ENCODE peak calls at places on chromosomes 2 and 18, in five cellular contexts. One of them, this sample, is unnamed.

GRCh38 chr2:120771556-120772208 is 36.0 kb downstream of the GLI2 start:
- DNase-seq in stimulated activated CD8-positive, alpha-beta memory T cell treated with anti-CD3 and anti-CD28 coated beads, Interleukin-12 subunit alpha, Interleukin-12 subunit beta, amount 100 ng/mL, for 4 hours: no peak
- DNase-seq in effector memory CD4-positive, alpha-beta T cell: no peak
- DNase-seq in lower leg skin: no peak
- DNase-seq in ELR: peak
- DNase-seq in this sample: no peak

GRCh38 chr2:203891474-203891873 is 23.9 kb downstream of the CTLA4 start:
- DNase-seq in stimulated activated CD8-positive, alpha-beta memory T cell treated with anti-CD3 and anti-CD28 coated beads, Interleukin-12 subunit alpha, Interleukin-12 subunit beta, amount 100 ng/mL, for 4 hours: no peak
- DNase-seq in effector memory CD4-positive, alpha-beta T cell: no peak
- DNase-seq in lower leg skin: no peak
- DNase-seq in ELR: peak
- DNase-seq in this sample: no peak

GRCh38 chr18:70363861-70364260 is 75.0 kb downstream of the SOCS6 start:
- DNase-seq in stimulated activated CD8-positive, alpha-beta memory T cell treated with anti-CD3 and anti-CD28 coated beads, Interleukin-12 subunit alpha, Interleukin-12 subunit beta, amount 100 ng/mL, for 4 hours: no peak
- DNase-seq in effector memory CD4-positive, alpha-beta T cell: no peak
- DNase-seq in lower leg skin: no peak
- DNase-seq in ELR: peak
- DNase-seq in this sample: no peak

GRCh38 chr2:3443685-3444084 is 64.2 kb downstream of the TRAPPC12 start:
- DNase-seq in stimulated activated CD8-positive, alpha-beta memory T cell treated with anti-CD3 and anti-CD28 coated beads, Interleukin-12 subunit alpha, Interleukin-12 subunit beta, amount 100 ng/mL, for 4 hours: no peak
- DNase-seq in effector memory CD4-positive, alpha-beta T cell: no peak
- DNase-seq in lower leg skin: no peak
- DNase-seq in ELR: no peak
- DNase-seq in this sample: no peak

GRCh38 chr2:117980783-117981676 is 32.8 kb downstream of the CCDC93 start:
- DNase-seq in stimulated activated CD8-positive, alpha-beta memory T cell treated with anti-CD3 and anti-CD28 coated beads, Interleukin-12 subunit alpha, Interleukin-12 subunit beta, amount 100 ng/mL, for 4 hours: no peak
- DNase-seq in effector memory CD4-positive, alpha-beta T cell: no peak
- DNase-seq in lower leg skin: no peak
- DNase-seq in ELR: peak
- DNase-seq in this sample: no peak

GRCh38 chr2:212177724-212178123 is 360.9 kb downstream of the ERBB4 start:
- DNase-seq in stimulated activated CD8-positive, alpha-beta memory T cell treated with anti-CD3 and anti-CD28 coated beads, Interleukin-12 subunit alpha, Interleukin-12 subunit beta, amount 100 ng/mL, for 4 hours: no peak
- DNase-seq in effector memory CD4-positive, alpha-beta T cell: no peak
- DNase-seq in lower leg skin: no peak
- DNase-seq in ELR: peak
- DNase-seq in this sample: no peak

GRCh38 chr2:148300534-148300933 is 279.6 kb downstream of the MBD5 start:
- DNase-seq in stimulated activated CD8-positive, alpha-beta memory T cell treated with anti-CD3 and anti-CD28 coated beads, Interleukin-12 subunit alpha, Interleukin-12 subunit beta, amount 100 ng/mL, for 4 hours: no peak
- DNase-seq in effector memory CD4-positive, alpha-beta T cell: no peak
- DNase-seq in lower leg skin: no peak
- DNase-seq in ELR: no peak
- DNase-seq in this sample: no peak

GRCh38 chr2:71603311-71603794 is 150.0 kb downstream of the DYSF start:
- DNase-seq in stimulated activated CD8-positive, alpha-beta memory T cell treated with anti-CD3 and anti-CD28 coated beads, Interleukin-12 subunit alpha, Interleukin-12 subunit beta, amount 100 ng/mL, for 4 hours: no peak
- DNase-seq in effector memory CD4-positive, alpha-beta T cell: no peak
- DNase-seq in lower leg skin: no peak
- DNase-seq in ELR: no peak
- DNase-seq in this sample: no peak

GRCh38 chr2:217060516-217060915 is 200.7 kb upstream of the TNP1 start:
- DNase-seq in stimulated activated CD8-positive, alpha-beta memory T cell treated with anti-CD3 and anti-CD28 coated beads, Interleukin-12 subunit alpha, Interleukin-12 subunit beta, amount 100 ng/mL, for 4 hours: no peak
- DNase-seq in effector memory CD4-positive, alpha-beta T cell: no peak
- DNase-seq in lower leg skin: no peak
- DNase-seq in ELR: no peak
- DNase-seq in this sample: no peak

GRCh38 chr2:220814441-220814840 is 757.7 kb downstream of the EPHA4 start:
- DNase-seq in stimulated activated CD8-positive, alpha-beta memory T cell treated with anti-CD3 and anti-CD28 coated beads, Interleukin-12 subunit alpha, Interleukin-12 subunit beta, amount 100 ng/mL, for 4 hours: no peak
- DNase-seq in effector memory CD4-positive, alpha-beta T cell: no peak
- DNase-seq in lower leg skin: no peak
- DNase-seq in ELR: no peak
- DNase-seq in this sample: no peak

GRCh38 chr2:179355881-179356280 is 91.2 kb upstream of the SESTD1 start:
- DNase-seq in stimulated activated CD8-positive, alpha-beta memory T cell treated with anti-CD3 and anti-CD28 coated beads, Interleukin-12 subunit alpha, Interleukin-12 subunit beta, amount 100 ng/mL, for 4 hours: no peak
- DNase-seq in effector memory CD4-positive, alpha-beta T cell: no peak
- DNase-seq in lower leg skin: no peak
- DNase-seq in ELR: no peak
- DNase-seq in this sample: no peak

GRCh38 chr2:234730066-234730640 is 221.7 kb upstream of the SH3BP4 start:
- DNase-seq in stimulated activated CD8-positive, alpha-beta memory T cell treated with anti-CD3 and anti-CD28 coated beads, Interleukin-12 subunit alpha, Interleukin-12 subunit beta, amount 100 ng/mL, for 4 hours: no peak
- DNase-seq in effector memory CD4-positive, alpha-beta T cell: no peak
- DNase-seq in lower leg skin: no peak
- DNase-seq in ELR: no peak
- DNase-seq in this sample: no peak

GRCh38 chr2:63432373-63432772 is 155.9 kb downstream of the WDPCP start:
- DNase-seq in stimulated activated CD8-positive, alpha-beta memory T cell treated with anti-CD3 and anti-CD28 coated beads, Interleukin-12 subunit alpha, Interleukin-12 subunit beta, amount 100 ng/mL, for 4 hours: no peak
- DNase-seq in effector memory CD4-positive, alpha-beta T cell: no peak
- DNase-seq in lower leg skin: no peak
- DNase-seq in ELR: peak
- DNase-seq in this sample: no peak

GRCh38 chr18:78268226-78268625 is 711.4 kb upstream of the SALL3 start:
- DNase-seq in stimulated activated CD8-positive, alpha-beta memory T cell treated with anti-CD3 and anti-CD28 coated beads, Interleukin-12 subunit alpha, Interleukin-12 subunit beta, amount 100 ng/mL, for 4 hours: no peak
- DNase-seq in effector memory CD4-positive, alpha-beta T cell: no peak
- DNase-seq in lower leg skin: no peak
- DNase-seq in ELR: no peak
- DNase-seq in this sample: no peak

GRCh38 chr2:19674051-19675002 is 227.5 kb downstream of the TTC32 start:
- DNase-seq in stimulated activated CD8-positive, alpha-beta memory T cell treated with anti-CD3 and anti-CD28 coated beads, Interleukin-12 subunit alpha, Interleukin-12 subunit beta, amount 100 ng/mL, for 4 hours: no peak
- DNase-seq in effector memory CD4-positive, alpha-beta T cell: no peak
- DNase-seq in lower leg skin: no peak
- DNase-seq in ELR: no peak
- DNase-seq in this sample: no peak

This sample was measured in NCI-H1092.